ENCODE peak calls at places on chromosomes 12 and 14, in five cellular contexts. A is GM12878, T is breast epithelium, R is HCT116, U is Panc1. D is an unnamed sample.
A peak's percentile ranks its signal among the peaks of the same experiment; 100 is the strongest.

GRCh38 chr12:66648336-66648735 is 30.5 kb downstream of the GRIP1 start:
- DNase-seq in A (no peak), U (no peak), R (no peak), T (no peak), D (no peak)

GRCh38 chr12:45232771-45233372 is 17.0 kb downstream of the ANO6 start:
- DNase-seq in R (peak; percentile 89), U (peak; percentile 86), T (no peak), A (peak; percentile 51), D (no peak)

GRCh38 chr12:12004524-12004923 is 66.2 kb upstream of the BCL2L14 start:
- DNase-seq in T (no peak), A (no peak), U (no peak), R (no peak), D (no peak)

GRCh38 chr12:29171421-29172258 is 22.6 kb downstream of the FAR2 start:
- DNase-seq in R (no peak), A (no peak), T (no peak), U (no peak), D (no peak)

GRCh38 chr14:69004731-69005431 is 25.8 kb upstream of the ACTN1 start:
- DNase-seq in T (no peak), R (no peak), U (no peak), A (no peak), D (no peak)

GRCh38 chr14:28023853-28024252 is 742.7 kb upstream of the FOXG1 start:
- DNase-seq in U (no peak), T (no peak), A (no peak), R (no peak), D (no peak)

GRCh38 chr14:61542848-61543790 is 152.2 kb upstream of the HIF1A start:
- DNase-seq in T (no peak), U (no peak), A (no peak), R (no peak), D (no peak)

GRCh38 chr14:48936881-48937280 is 649.3 kb downstream of the RPS29 start:
- DNase-seq in T (no peak), U (no peak), R (no peak), A (no peak), D (no peak)

GRCh38 chr14:31070431-31070830 is 44.3 kb upstream of the STRN3 start:
- DNase-seq in A (no peak), U (no peak), R (no peak), T (no peak), D (no peak)

GRCh38 chr12:130299574-130299973 is 38.1 kb upstream of the PIWIL1 start:
- DNase-seq in T (no peak), U (no peak), A (no peak), R (no peak), D (no peak)

GRCh38 chr12:53645191-53645590 is 19.0 kb upstream of the ATF7 start:
- DNase-seq in R (no peak), T (no peak), A (no peak), U (no peak), D (no peak)

GRCh38 chr14:93977790-93978581 is 1.6 kb upstream of the ASB2 start:
- DNase-seq in U (no peak), R (no peak), A (peak; percentile 74), T (no peak), D (peak; percentile 89)

GRCh38 chr14:32702571-32702970 is 236.1 kb upstream of the NPAS3 start:
- DNase-seq in R (no peak), A (no peak), U (no peak), T (no peak), D (no peak)

GRCh38 chr12:109763201-109763841 is 49.7 kb downstream of the FAM222A start:
- DNase-seq in T (peak; percentile 35), R (no peak), A (no peak), U (no peak), D (peak; percentile 38)

GRCh38 chr12:28710882-28711281 is 438.2 kb upstream of the FAR2 start:
- DNase-seq in U (no peak), A (no peak), T (no peak), R (no peak), D (no peak)

GRCh38 chr14:92513966-92514843 is 624 bp downstream of the RIN3 start:
- DNase-seq in T (no peak), R (no peak), U (no peak), A (no peak), D (no peak)
- TF ChIP-seq POLR2AphosphoS5 in T (no peak), R (no peak), U (no peak), A (no peak), D (peak; percentile 30)

GRCh38 chr14:73795974-73796373 is 55.7 kb upstream of the PTGR2 start:
- DNase-seq in U (no peak), R (peak; percentile 77), A (no peak), T (no peak), D (no peak)
- TF ChIP-seq POLR2AphosphoS5 in U (no peak), R (peak; percentile 39), A (no peak), T (no peak), D (no peak)

DNA sequence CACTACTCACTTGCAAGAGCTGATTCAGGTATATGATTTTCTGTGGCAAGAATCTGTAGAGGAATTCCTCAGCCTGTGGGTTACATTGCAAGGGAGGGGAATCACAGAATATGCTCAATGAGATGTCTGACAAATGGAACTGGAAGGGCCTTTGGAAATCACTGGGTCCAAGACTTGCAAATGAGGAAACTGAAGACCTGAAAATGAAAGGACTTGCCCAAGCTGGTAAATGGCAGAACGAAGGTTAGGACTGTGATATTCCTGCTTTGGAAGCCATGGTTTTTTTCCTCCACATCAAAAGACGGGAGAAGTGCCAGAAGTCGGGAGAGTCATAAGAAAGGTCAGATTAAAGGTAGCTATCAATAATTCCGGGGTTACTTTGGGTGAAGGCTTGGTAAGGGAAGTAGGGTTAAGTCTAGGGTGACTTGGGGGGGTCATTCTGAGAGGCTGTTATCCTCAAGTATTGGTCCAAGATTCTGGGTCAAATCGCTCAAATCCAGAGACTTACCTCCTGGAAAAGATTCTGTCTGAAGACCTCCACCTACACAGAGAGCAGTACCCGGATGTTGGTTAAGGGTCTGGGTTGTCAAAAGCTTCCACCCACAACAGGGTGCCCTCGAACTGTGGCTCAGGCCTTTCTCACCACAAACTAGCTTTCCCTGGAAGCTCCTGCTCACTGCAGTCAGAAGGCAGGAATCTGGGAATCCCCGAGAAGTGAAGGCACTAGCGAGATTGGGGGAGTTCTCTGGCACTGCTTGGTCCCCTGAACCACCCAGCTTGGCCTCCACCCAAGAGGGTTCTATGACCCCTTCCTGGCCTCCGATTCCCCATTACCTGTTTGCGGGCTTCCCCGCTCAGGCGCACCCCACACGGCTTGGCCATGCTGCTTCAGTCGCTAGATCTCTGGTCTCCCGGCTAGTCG is at the start of gene PSME2:
- DNase-seq in T (no peak), U (no peak), R (no peak), A (no peak), D (peak; percentile 33)
- TF ChIP-seq POLR2AphosphoS5 in T (no peak), U (no peak), R (peak; percentile 71), A (peak; percentile 80), D (peak; percentile 26)

DNA sequence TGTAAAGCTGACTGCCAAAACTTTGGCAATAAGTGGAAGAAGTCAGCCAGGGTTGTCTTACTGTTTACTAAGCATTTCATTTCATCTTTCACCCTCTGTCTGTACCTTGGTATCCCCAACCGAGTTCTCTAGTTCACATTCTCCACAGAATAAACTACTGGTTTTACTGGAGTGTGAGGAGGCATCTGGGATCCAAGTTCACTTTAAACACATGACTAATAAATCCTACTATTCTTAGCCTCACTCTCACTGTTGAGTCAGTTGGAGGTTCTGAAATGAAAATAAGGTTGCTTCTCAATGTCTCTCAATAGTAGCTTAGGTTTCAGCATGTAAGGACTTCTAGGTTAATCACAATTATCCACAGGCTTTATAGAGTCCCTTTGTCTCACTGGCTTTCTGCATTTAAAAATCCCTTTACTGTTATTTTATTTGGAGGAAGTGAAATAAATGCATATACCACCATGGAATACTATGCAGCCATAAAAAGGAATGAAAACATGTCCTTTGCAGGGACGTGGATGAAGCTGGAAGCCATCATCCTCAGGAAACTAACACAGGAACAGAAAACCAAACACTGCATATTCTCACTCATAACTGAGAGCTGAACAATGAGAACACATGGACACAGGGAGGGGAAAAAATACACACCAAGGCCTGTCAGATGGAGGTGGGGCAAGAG is 95.8 kb downstream of the EPS8 start:
- DNase-seq in T (no peak), R (no peak), U (no peak), A (no peak), D (no peak)
- TF ChIP-seq POLR2AphosphoS5 in T (no peak), R (no peak), U (no peak), A (no peak), D (no peak)

GRCh38 chr14:24299255-24300191 is at the start of the genes DHRS1 and NOP9:
- DNase-seq in U (peak; percentile 46), R (peak; percentile 86), T (peak; percentile 93), A (peak; percentile 65), D (peak; percentile 85)
- TF ChIP-seq POLR2AphosphoS5 in U (peak; percentile 75), R (peak; percentile 90), T (peak; percentile 92), A (peak; percentile 64), D (peak; percentile 79)

DNA sequence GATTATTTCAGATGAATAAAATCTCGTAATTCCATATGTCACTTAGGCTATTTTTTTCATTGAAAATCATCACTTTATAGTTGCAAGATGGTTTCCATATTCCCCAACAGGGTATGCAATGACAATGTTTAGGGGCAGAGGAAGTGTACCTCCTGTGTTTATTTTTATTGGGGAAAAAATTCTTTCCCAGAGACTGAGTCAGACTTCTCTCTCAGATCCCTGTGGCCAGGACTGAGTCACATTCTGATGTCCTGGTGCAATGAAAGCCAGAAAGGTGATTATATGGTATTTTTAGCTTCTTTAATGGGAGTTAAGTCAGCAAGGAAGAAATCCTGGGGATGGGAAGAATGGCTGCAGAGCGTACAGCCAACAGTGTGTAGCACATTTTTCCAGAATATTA is 196.9 kb upstream of the ALG10 start:
- DNase-seq in R (no peak), T (no peak), U (no peak), A (no peak), D (no peak)
- TF ChIP-seq POLR2AphosphoS5 in R (no peak), T (no peak), U (no peak), A (no peak), D (no peak)

GRCh38 chr14:103070971-103071542 is 13.0 kb upstream of the LBHD2 start:
- DNase-seq in T (no peak), A (no peak), U (no peak), R (no peak), D (no peak)
- TF ChIP-seq POLR2AphosphoS5 in T (no peak), A (no peak), U (no peak), R (no peak), D (no peak)

GRCh38 chr12:107801150-107801549 is 26.6 kb downstream of the ASCL4 start:
- DNase-seq in U (no peak), T (no peak), R (no peak), A (no peak), D (no peak)

GRCh38 chr12:107805488-107806180 is 31.1 kb downstream of the ASCL4 start:
- DNase-seq in U (no peak), A (no peak), T (no peak), R (no peak), D (no peak)

GRCh38 chr12:107807471-107808150 is 33.1 kb downstream of the ASCL4 start:
- DNase-seq in A (no peak), U (no peak), R (no peak), T (no peak), D (no peak)

DNA sequence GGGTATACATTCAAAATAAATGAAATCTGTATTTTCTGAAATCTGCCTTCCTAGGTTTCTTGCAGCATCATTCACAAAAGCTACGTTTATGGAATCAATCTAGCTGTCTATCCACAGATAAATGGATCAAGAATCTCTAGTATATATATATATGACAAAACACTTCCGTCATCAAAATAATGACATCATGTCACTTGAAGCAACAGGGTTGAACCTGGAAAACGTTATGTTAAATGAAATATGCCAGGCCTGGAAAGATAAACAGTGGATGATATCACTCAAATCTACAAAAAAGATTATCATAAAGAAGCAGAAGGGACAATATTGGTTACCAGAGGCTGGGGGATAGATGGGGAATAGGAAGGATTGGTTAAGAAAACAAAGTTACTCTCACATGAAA is 28.6 kb downstream of the ASCL4 start:
- DNase-seq in U (no peak), T (no peak), A (no peak), R (no peak), D (no peak)
- TF ChIP-seq POLR2AphosphoS5 in U (no peak), T (no peak), A (no peak), R (no peak), D (no peak)